ENCODE peak calls at places on chromosomes 1 and 21, in five cellular contexts. B, H, S, O and J are unnamed samples.

GRCh38 chr1:181366910-181367309 is 116.4 kb upstream of the CACNA1E start:
- DNase-seq in B (no peak), H (no peak), S (no peak), O (no peak), J (no peak)

GRCh38 chr1:213987876-213988638 is at the start of gene PROX1:
- DNase-seq in B (peak; percentile 86), H (no peak), S (peak; percentile 88), O (peak; percentile 77), J (peak; percentile 66)

GRCh38 chr1:202162418-202163280 is 2.2 kb upstream of the PTPN7 start:
- DNase-seq in B (no peak), H (no peak), S (peak; percentile 73), O (no peak), J (no peak)

GRCh38 chr1:150566589-150567340 is 12.6 kb downstream of the MCL1 start:
- DNase-seq in B (no peak), H (no peak), S (no peak), O (no peak), J (no peak)

GRCh38 chr1:90970208-90970607 is 51.6 kb downstream of the ZNF644 start:
- DNase-seq in B (no peak), H (no peak), S (no peak), O (no peak), J (no peak)

GRCh38 chr1:94118013-94118412 is 2.9 kb downstream of the ABCA4 start:
- DNase-seq in B (no peak), H (no peak), S (peak; percentile 37), O (no peak), J (no peak)

GRCh38 chr1:94855307-94855700 is 35.1 kb downstream of the SLC44A3 start:
- DNase-seq in B (no peak), H (no peak), S (no peak), O (no peak), J (no peak)

GRCh38 chr1:214349781-214350180 is 68.8 kb downstream of the SMYD2 start:
- DNase-seq in B (no peak), H (no peak), S (no peak), O (no peak), J (no peak)

GRCh38 chr1:97870574-97870973 is 50.3 kb downstream of the DPYD start:
- DNase-seq in B (no peak), H (no peak), S (no peak), O (no peak), J (no peak)

GRCh38 chr1:30525980-30526651 is 197.3 kb downstream of the MATN1 start:
- DNase-seq in B (no peak), H (peak; percentile 25), S (peak; percentile 85), O (peak; percentile 55), J (no peak)

GRCh38 chr21:23887709-23888303 is 1719.5 kb downstream of the MRPL39 start:
- DNase-seq in B (no peak), H (peak; percentile 65), S (no peak), O (no peak), J (no peak)

GRCh38 chr1:203036537-203036936 is 10.2 kb downstream of the PPFIA4 start:
- DNase-seq in B (no peak), H (no peak), S (peak; percentile 24), O (no peak), J (no peak)

GRCh38 chr21:37087188-37087587 is 14.1 kb downstream of the TTC3 start:
- DNase-seq in B (no peak), H (no peak), S (no peak), O (no peak), J (no peak)
- TF ChIP-seq CTCF in B (no peak), H (peak; percentile 21), S (peak; percentile 22), O (peak; percentile 35), J (peak; percentile 16)

DNA sequence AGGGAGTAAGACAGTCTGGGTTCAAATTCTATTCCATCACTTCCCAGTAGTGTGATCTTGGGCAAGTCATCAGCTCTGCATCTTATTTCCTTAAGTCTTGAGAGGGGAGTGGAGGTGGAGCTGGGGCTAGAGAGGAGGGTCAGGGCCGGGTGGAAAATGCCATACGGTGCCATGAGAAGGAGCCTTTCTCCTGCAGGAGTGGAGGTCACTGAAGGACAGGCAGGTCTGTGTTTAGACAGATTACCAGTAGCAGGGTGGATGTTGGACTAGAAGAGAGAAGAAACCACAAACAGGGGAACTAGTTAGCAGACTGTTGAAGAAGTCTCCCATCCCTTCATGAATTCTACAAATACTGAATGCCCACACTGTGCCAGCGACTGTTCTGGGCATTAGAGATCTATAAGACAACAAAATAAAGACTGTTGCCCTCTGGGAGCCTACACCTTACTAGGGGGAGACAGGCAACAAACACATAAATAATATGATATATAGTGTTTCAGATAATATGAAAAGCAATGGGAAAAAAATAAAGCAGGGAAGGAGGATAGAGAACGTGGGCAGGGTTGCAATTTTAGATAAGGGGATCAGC is 13.8 kb upstream of the CPT2 start:
- DNase-seq in B (no peak), H (no peak), S (no peak), O (no peak), J (no peak)
- H3K27ac ChIP-seq in B (peak overlapping the region; percentile 20), H (no peak overlapping the region), S (no peak overlapping the region), O (peak overlapping the region; percentile 88), J (peak overlapping the region; percentile 58)

GRCh38 chr1:198176179-198176578 is 19.4 kb downstream of the NEK7 start:
- DNase-seq in B (no peak), H (no peak), S (no peak), O (no peak), J (no peak)

GRCh38 chr1:198178615-198179014 is 21.8 kb downstream of the NEK7 start:
- DNase-seq in B (no peak), H (no peak), S (no peak), O (no peak), J (no peak)

GRCh38 chr1:198173832-198174231 is 17.0 kb downstream of the NEK7 start:
- DNase-seq in B (no peak), H (no peak), S (no peak), O (no peak), J (no peak)

GRCh38 chr1:198174297-198174696 is 17.5 kb downstream of the NEK7 start:
- DNase-seq in B (no peak), H (no peak), S (no peak), O (no peak), J (no peak)

GRCh38 chr1:198175418-198176170 is 18.8 kb downstream of the NEK7 start:
- DNase-seq in B (no peak), H (no peak), S (no peak), O (no peak), J (no peak)
- H3K4me1 ChIP-seq in B (peaks cover 78% of the 10 kb centered on the region), H (peaks cover 84% of the 10 kb centered on the region), S (peaks cover 26% of the 10 kb centered on the region), O (peaks cover 3% of the 10 kb centered on the region), J (peaks cover 85% of the 10 kb centered on the region)

DNA sequence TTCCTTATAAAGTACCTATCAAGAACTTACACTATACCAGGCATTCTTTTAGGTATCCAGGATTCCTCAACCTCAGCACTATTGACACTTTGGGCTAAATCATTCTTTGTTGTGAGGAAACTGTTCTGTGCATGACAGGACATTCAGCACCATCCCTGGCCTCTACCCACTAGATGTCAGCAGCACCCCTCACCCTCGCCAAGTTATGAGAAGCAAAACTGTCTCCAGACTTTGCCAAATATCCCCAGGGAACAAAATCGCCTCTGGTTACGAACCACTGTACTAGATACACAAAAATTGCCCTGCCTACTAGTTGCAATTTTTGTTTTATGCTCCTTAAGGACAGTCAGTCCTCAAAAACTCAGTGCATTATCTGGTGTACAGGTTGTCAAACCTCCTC is 35.7 kb downstream of the PALMD start:
- DNase-seq in B (no peak), H (no peak), S (no peak), O (no peak), J (no peak)
- TF ChIP-seq CTCF in B (no peak), H (no peak), S (no peak), O (no peak), J (no peak)